ENCODE peak calls at places on chromosomes 1 and 21, in six cellular contexts. N, J, M, X, O and K are unnamed samples.

GRCh38 chr1:53315456-53316048 is 12.3 kb downstream of the LRP8 start:
- DNase-seq in N (no peak), J (no peak), M (no peak), X (no peak), O (no peak), K (no peak)

GRCh38 chr1:4086921-4087320 is 186.8 kb upstream of the C1orf174 start:
- DNase-seq in N (no peak), J (no peak), M (no peak), X (no peak), O (no peak), K (no peak)

GRCh38 chr21:31184462-31184861 is 146.2 kb upstream of the KRTAP19-8 start:
- DNase-seq in N (no peak), J (peak; percentile 45), M (no peak), X (no peak), O (no peak), K (no peak)

GRCh38 chr1:83033682-83034081 is 965.2 kb downstream of the TTLL7 start:
- DNase-seq in N (no peak), J (no peak), M (no peak), X (no peak), O (no peak), K (no peak)

GRCh38 chr1:97013904-97014303 is 292.3 kb downstream of the PTBP2 start:
- DNase-seq in N (no peak), J (no peak), M (no peak), X (no peak), O (no peak), K (no peak)

GRCh38 chr1:161038523-161039153 is at the start of gene TSTD1:
- DNase-seq in N (peak; percentile 92), J (peak; percentile 65), M (peak; percentile 54), X (no peak), O (peak; percentile 85), K (no peak)

GRCh38 chr1:53585565-53585964 is 126.4 kb downstream of the DMRTB1 start:
- DNase-seq in N (no peak), J (no peak), M (peak; percentile 15), X (no peak), O (no peak), K (no peak)

GRCh38 chr1:94096797-94097549 is 24.0 kb downstream of the ABCA4 start:
- DNase-seq in N (no peak), J (no peak), M (no peak), X (no peak), O (no peak), K (no peak)

GRCh38 chr1:100955322-100955721 is 59.4 kb downstream of the SLC30A7 start:
- DNase-seq in N (no peak), J (no peak), M (no peak), X (no peak), O (no peak), K (peak; percentile 59)

GRCh38 chr1:2557146-2558029 is 1.2 kb downstream of the TNFRSF14 start:
- DNase-seq in N (peak; percentile 60), J (no peak), M (no peak), X (no peak), O (no peak), K (no peak)

GRCh38 chr1:26938004-26938658 is 16.6 kb downstream of the NUDC start:
- DNase-seq in N (no peak), J (no peak), M (no peak), X (no peak), O (no peak), K (no peak)